ENCODE peak calls at places on chromosomes 12 and 14, in seven cellular contexts. One of them, this sample, is unnamed.
A peak's percentile ranks its signal among the peaks of the same experiment; 100 is the strongest.

GRCh38 chr12:88577537-88577936 is 2.7 kb downstream of the KITLG start:
- DNase-seq in fibroblast of the aortic adventitia: no peak
- DNase-seq in GM12865: no peak
- DNase-seq in thyroid gland: no peak
- DNase-seq in IMR-90: no peak
- DNase-seq in heart left ventricle: no peak
- DNase-seq in astrocyte of the spinal cord: peak; percentile 38
- DNase-seq in this sample: no peak

GRCh38 chr12:17592472-17592871 is 497.5 kb downstream of the RERGL start:
- DNase-seq in heart left ventricle: no peak
- DNase-seq in IMR-90: no peak
- DNase-seq in fibroblast of the aortic adventitia: no peak
- DNase-seq in GM12865: no peak
- DNase-seq in astrocyte of the spinal cord: no peak
- DNase-seq in thyroid gland: no peak
- DNase-seq in this sample: no peak

GRCh38 chr14:68884031-68885030 is 91.5 kb upstream of the ZFP36L1 start:
- DNase-seq in astrocyte of the spinal cord: peak; percentile 92
- DNase-seq in fibroblast of the aortic adventitia: peak; percentile 93
- DNase-seq in GM12865: peak; percentile 13
- DNase-seq in heart left ventricle: no peak
- DNase-seq in thyroid gland: no peak
- DNase-seq in IMR-90: peak; percentile 96
- DNase-seq in this sample: no peak

GRCh38 chr14:74619672-74620131 is 7.7 kb upstream of the LTBP2 start:
- DNase-seq in thyroid gland: peak; percentile 60
- DNase-seq in IMR-90: peak; percentile 98
- DNase-seq in astrocyte of the spinal cord: peak; percentile 98
- DNase-seq in fibroblast of the aortic adventitia: peak; percentile 99
- DNase-seq in GM12865: no peak
- DNase-seq in heart left ventricle: peak; percentile 86
- DNase-seq in this sample: no peak

GRCh38 chr12:67986632-67987031 is 2.6 kb upstream of the IFNG-AS1 start:
- DNase-seq in IMR-90: peak; percentile 15
- DNase-seq in fibroblast of the aortic adventitia: peak; percentile 34
- DNase-seq in GM12865: no peak
- DNase-seq in heart left ventricle: no peak
- DNase-seq in astrocyte of the spinal cord: no peak
- DNase-seq in thyroid gland: no peak
- DNase-seq in this sample: no peak

GRCh38 chr12:90969851-90970250 is 14.9 kb upstream of the CCER1 start:
- DNase-seq in IMR-90: no peak
- DNase-seq in astrocyte of the spinal cord: no peak
- DNase-seq in GM12865: no peak
- DNase-seq in thyroid gland: no peak
- DNase-seq in heart left ventricle: no peak
- DNase-seq in fibroblast of the aortic adventitia: no peak
- DNase-seq in this sample: no peak

GRCh38 chr12:109255377-109255776 is 53.7 kb downstream of the FOXN4 start:
- DNase-seq in IMR-90: peak; percentile 21
- DNase-seq in fibroblast of the aortic adventitia: peak; percentile 15
- DNase-seq in heart left ventricle: no peak
- DNase-seq in GM12865: peak; percentile 14
- DNase-seq in astrocyte of the spinal cord: no peak
- DNase-seq in thyroid gland: no peak
- DNase-seq in this sample: no peak

GRCh38 chr12:83461326-83461985 is 774.8 kb downstream of the TMTC2 start:
- DNase-seq in fibroblast of the aortic adventitia: no peak
- DNase-seq in thyroid gland: no peak
- DNase-seq in IMR-90: no peak
- DNase-seq in GM12865: no peak
- DNase-seq in astrocyte of the spinal cord: peak; percentile 65
- DNase-seq in heart left ventricle: no peak
- DNase-seq in this sample: no peak

GRCh38 chr12:50765325-50765911 is 1.5 kb downstream of the ATF1 start:
- DNase-seq in IMR-90: peak; percentile 56
- DNase-seq in astrocyte of the spinal cord: peak; percentile 61
- DNase-seq in thyroid gland: peak; percentile 33
- DNase-seq in fibroblast of the aortic adventitia: peak; percentile 60
- DNase-seq in heart left ventricle: no peak
- DNase-seq in GM12865: peak; percentile 76
- DNase-seq in this sample: peak; percentile 79

GRCh38 chr12:128871516-128871892 is 18.2 kb downstream of the GLT1D1 start:
- DNase-seq in astrocyte of the spinal cord: no peak
- DNase-seq in IMR-90: no peak
- DNase-seq in thyroid gland: no peak
- DNase-seq in GM12865: peak; percentile 29
- DNase-seq in heart left ventricle: no peak
- DNase-seq in fibroblast of the aortic adventitia: no peak
- DNase-seq in this sample: no peak

GRCh38 chr12:98002887-98003493 is 512.4 kb upstream of the TMPO start:
- DNase-seq in heart left ventricle: no peak
- DNase-seq in astrocyte of the spinal cord: peak; percentile 47
- DNase-seq in IMR-90: peak; percentile 1
- DNase-seq in thyroid gland: peak; percentile 63
- DNase-seq in GM12865: peak; percentile 62
- DNase-seq in fibroblast of the aortic adventitia: peak; percentile 1
- DNase-seq in this sample: peak; percentile 32

GRCh38 chr12:15163001-15163400 is 58.2 kb downstream of the RERG start:
- DNase-seq in heart left ventricle: no peak
- DNase-seq in IMR-90: no peak
- DNase-seq in fibroblast of the aortic adventitia: no peak
- DNase-seq in astrocyte of the spinal cord: no peak
- DNase-seq in GM12865: no peak
- DNase-seq in thyroid gland: no peak
- DNase-seq in this sample: no peak

GRCh38 chr14:94024549-94024948 is 1.6 kb upstream of the OTUB2 start:
- DNase-seq in IMR-90: no peak
- DNase-seq in thyroid gland: no peak
- DNase-seq in astrocyte of the spinal cord: no peak
- DNase-seq in heart left ventricle: no peak
- DNase-seq in fibroblast of the aortic adventitia: no peak
- DNase-seq in GM12865: no peak
- DNase-seq in this sample: no peak

GRCh38 chr14:33165144-33165925 is 226.7 kb downstream of the NPAS3 start:
- DNase-seq in GM12865: no peak
- DNase-seq in fibroblast of the aortic adventitia: no peak
- DNase-seq in heart left ventricle: no peak
- DNase-seq in thyroid gland: no peak
- DNase-seq in astrocyte of the spinal cord: peak; percentile 50
- DNase-seq in IMR-90: no peak
- DNase-seq in this sample: no peak

GRCh38 chr14:97380539-97380941 is 583.4 kb downstream of the VRK1 start:
- DNase-seq in astrocyte of the spinal cord: no peak
- DNase-seq in fibroblast of the aortic adventitia: no peak
- DNase-seq in GM12865: no peak
- DNase-seq in IMR-90: no peak
- DNase-seq in heart left ventricle: no peak
- DNase-seq in thyroid gland: no peak
- DNase-seq in this sample: no peak

GRCh38 chr12:23771230-23771949 is 178.1 kb downstream of the SOX5 start:
- DNase-seq in thyroid gland: peak; percentile 3
- DNase-seq in fibroblast of the aortic adventitia: peak; percentile 28
- DNase-seq in IMR-90: no peak
- DNase-seq in heart left ventricle: no peak
- DNase-seq in astrocyte of the spinal cord: peak; percentile 18
- DNase-seq in GM12865: no peak
- DNase-seq in this sample: no peak

GRCh38 chr14:92676031-92676430 is 72.4 kb downstream of the LGMN start:
- DNase-seq in astrocyte of the spinal cord: no peak
- DNase-seq in GM12865: peak; percentile 36
- DNase-seq in heart left ventricle: peak; percentile 69
- DNase-seq in thyroid gland: no peak
- DNase-seq in fibroblast of the aortic adventitia: no peak
- DNase-seq in IMR-90: no peak
- DNase-seq in this sample: no peak

GRCh38 chr14:29716150-29716549 is 211.5 kb downstream of the PRKD1 start:
- DNase-seq in heart left ventricle: no peak
- DNase-seq in GM12865: no peak
- DNase-seq in thyroid gland: no peak
- DNase-seq in IMR-90: peak; percentile 54
- DNase-seq in fibroblast of the aortic adventitia: peak; percentile 43
- DNase-seq in astrocyte of the spinal cord: no peak
- DNase-seq in this sample: no peak

GRCh38 chr14:35403085-35403396 is 1.5 kb downstream of the NFKBIA start:
- DNase-seq in IMR-90: peak; percentile 58
- DNase-seq in thyroid gland: peak; percentile 43
- DNase-seq in astrocyte of the spinal cord: peak; percentile 36
- DNase-seq in GM12865: peak; percentile 50
- DNase-seq in fibroblast of the aortic adventitia: peak; percentile 65
- DNase-seq in heart left ventricle: no peak
- DNase-seq in this sample: no peak

GRCh38 chr14:67722293-67722692 is 20.6 kb downstream of the RDH12 start:
- DNase-seq in fibroblast of the aortic adventitia: peak; percentile 81
- DNase-seq in astrocyte of the spinal cord: peak; percentile 27
- DNase-seq in heart left ventricle: peak; percentile 83
- DNase-seq in thyroid gland: peak; percentile 85
- DNase-seq in GM12865: no peak
- DNase-seq in IMR-90: peak; percentile 37
- DNase-seq in this sample: no peak

GRCh38 chr12:125220404-125221273 is 155.4 kb downstream of the AACS start:
- DNase-seq in thyroid gland: peak; percentile 5
- DNase-seq in GM12865: no peak
- DNase-seq in IMR-90: no peak
- DNase-seq in astrocyte of the spinal cord: peak; percentile 5
- DNase-seq in fibroblast of the aortic adventitia: peak; percentile 42
- DNase-seq in heart left ventricle: no peak
- DNase-seq in this sample: no peak

GRCh38 chr12:28611501-28611900 is 421.2 kb downstream of the CCDC91 start:
- DNase-seq in astrocyte of the spinal cord: no peak
- DNase-seq in thyroid gland: no peak
- DNase-seq in fibroblast of the aortic adventitia: no peak
- DNase-seq in IMR-90: no peak
- DNase-seq in GM12865: no peak
- DNase-seq in heart left ventricle: no peak
- DNase-seq in this sample: no peak

GRCh38 chr14:101560534-101561113 is 671 bp upstream of the DIO3 start:
- DNase-seq in astrocyte of the spinal cord: no peak
- DNase-seq in heart left ventricle: peak; percentile 55
- DNase-seq in GM12865: no peak
- DNase-seq in IMR-90: no peak
- DNase-seq in thyroid gland: no peak
- DNase-seq in fibroblast of the aortic adventitia: no peak
- DNase-seq in this sample: no peak

GRCh38 chr14:101561145-101561896 is at the start of gene DIO3:
- DNase-seq in fibroblast of the aortic adventitia: no peak
- DNase-seq in astrocyte of the spinal cord: no peak
- DNase-seq in IMR-90: no peak
- DNase-seq in heart left ventricle: peak; percentile 55
- DNase-seq in GM12865: no peak
- DNase-seq in thyroid gland: no peak
- DNase-seq in this sample: no peak

GRCh38 chr14:101559250-101559623 is 2.1 kb upstream of the DIO3 start:
- DNase-seq in GM12865: no peak
- DNase-seq in heart left ventricle: no peak
- DNase-seq in IMR-90: no peak
- DNase-seq in fibroblast of the aortic adventitia: no peak
- DNase-seq in astrocyte of the spinal cord: no peak
- DNase-seq in thyroid gland: no peak
- DNase-seq in this sample: no peak

GRCh38 chr14:101558739-101559240 is 2.5 kb upstream of the DIO3 start:
- DNase-seq in IMR-90: no peak
- DNase-seq in fibroblast of the aortic adventitia: no peak
- DNase-seq in heart left ventricle: peak; percentile 17
- DNase-seq in astrocyte of the spinal cord: no peak
- DNase-seq in GM12865: no peak
- DNase-seq in thyroid gland: no peak
- DNase-seq in this sample: no peak

GRCh38 chr14:101559624-101560533 is 1.4 kb upstream of the DIO3 start:
- DNase-seq in thyroid gland: no peak
- DNase-seq in fibroblast of the aortic adventitia: no peak
- DNase-seq in IMR-90: peak; percentile 3
- DNase-seq in heart left ventricle: peak; percentile 69
- DNase-seq in GM12865: no peak
- DNase-seq in astrocyte of the spinal cord: no peak
- DNase-seq in this sample: no peak
- TF ChIP-seq CTCF in thyroid gland: no peak
- TF ChIP-seq CTCF in fibroblast of the aortic adventitia: peak; percentile 7
- TF ChIP-seq CTCF in IMR-90: peak; percentile 15
- TF ChIP-seq CTCF in heart left ventricle: peak; percentile 12
- TF ChIP-seq CTCF in GM12865: no peak
- TF ChIP-seq CTCF in astrocyte of the spinal cord: no peak
- TF ChIP-seq CTCF in this sample: no peak

GRCh38 chr14:52951730-52952481 is 1.1 kb upstream of the FERMT2 start:
- DNase-seq in fibroblast of the aortic adventitia: peak; percentile 86
- DNase-seq in heart left ventricle: no peak
- DNase-seq in GM12865: peak; percentile 35
- DNase-seq in IMR-90: peak; percentile 80
- DNase-seq in thyroid gland: peak; percentile 63
- DNase-seq in astrocyte of the spinal cord: peak; percentile 86
- DNase-seq in this sample: peak; percentile 58
- TF ChIP-seq CTCF in fibroblast of the aortic adventitia: peak; percentile 69
- TF ChIP-seq CTCF in heart left ventricle: peak; percentile 61
- TF ChIP-seq CTCF in GM12865: peak; percentile 3
- TF ChIP-seq CTCF in IMR-90: peak; percentile 45
- TF ChIP-seq CTCF in thyroid gland: peak; percentile 71
- TF ChIP-seq CTCF in astrocyte of the spinal cord: peak; percentile 62
- TF ChIP-seq CTCF in this sample: no peak

GRCh38 chr12:114245555-114245954 is 160.4 kb downstream of the TBX5 start:
- DNase-seq in fibroblast of the aortic adventitia: no peak
- DNase-seq in GM12865: no peak
- DNase-seq in IMR-90: no peak
- DNase-seq in astrocyte of the spinal cord: no peak
- DNase-seq in thyroid gland: no peak
- DNase-seq in heart left ventricle: no peak
- DNase-seq in this sample: no peak
- TF ChIP-seq CTCF in fibroblast of the aortic adventitia: no peak
- TF ChIP-seq CTCF in GM12865: no peak
- TF ChIP-seq CTCF in IMR-90: no peak
- TF ChIP-seq CTCF in astrocyte of the spinal cord: no peak
- TF ChIP-seq CTCF in thyroid gland: no peak
- TF ChIP-seq CTCF in heart left ventricle: peak; percentile 35
- TF ChIP-seq CTCF in this sample: no peak

GRCh38 chr14:106549064-106549463 is 1022.7 kb downstream of the TMEM121 start:
- DNase-seq in heart left ventricle: no peak
- DNase-seq in thyroid gland: no peak
- DNase-seq in GM12865: no peak
- DNase-seq in astrocyte of the spinal cord: no peak
- DNase-seq in fibroblast of the aortic adventitia: no peak
- DNase-seq in IMR-90: no peak
- DNase-seq in this sample: no peak

GRCh38 chr14:106547735-106548550 is 1021.6 kb downstream of the TMEM121 start:
- DNase-seq in GM12865: no peak
- DNase-seq in IMR-90: no peak
- DNase-seq in fibroblast of the aortic adventitia: no peak
- DNase-seq in heart left ventricle: no peak
- DNase-seq in thyroid gland: no peak
- DNase-seq in astrocyte of the spinal cord: no peak
- DNase-seq in this sample: no peak

GRCh38 chr14:106556665-106557289 is 1030.4 kb downstream of the TMEM121 start:
- DNase-seq in thyroid gland: peak; percentile 5
- DNase-seq in GM12865: peak; percentile 55
- DNase-seq in fibroblast of the aortic adventitia: no peak
- DNase-seq in astrocyte of the spinal cord: no peak
- DNase-seq in heart left ventricle: no peak
- DNase-seq in IMR-90: no peak
- DNase-seq in this sample: peak; percentile 51

DNA sequence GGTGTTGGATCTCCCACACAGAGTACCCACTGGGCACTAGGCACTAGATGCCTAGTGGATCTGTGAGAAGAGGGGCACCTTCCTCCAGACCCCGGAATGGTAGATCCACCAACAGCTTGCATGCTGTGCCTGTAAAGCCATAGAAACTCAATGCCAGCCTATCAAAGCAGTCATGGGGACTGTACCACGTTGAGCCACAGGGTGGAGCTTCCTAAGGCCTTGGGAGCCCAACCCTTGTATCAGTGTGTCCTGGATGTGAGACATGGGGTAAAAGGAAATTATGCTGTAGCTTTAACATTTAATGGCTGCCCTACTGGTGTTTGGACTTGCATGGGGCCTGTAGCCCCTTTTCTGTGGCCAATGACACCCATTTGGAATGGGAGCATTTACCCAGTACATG is 1024.9 kb downstream of the TMEM121 start:
- DNase-seq in IMR-90: no peak
- DNase-seq in thyroid gland: no peak
- DNase-seq in astrocyte of the spinal cord: no peak
- DNase-seq in GM12865: no peak
- DNase-seq in heart left ventricle: no peak
- DNase-seq in fibroblast of the aortic adventitia: no peak
- DNase-seq in this sample: no peak
- TF ChIP-seq CTCF in IMR-90: no peak
- TF ChIP-seq CTCF in thyroid gland: no peak
- TF ChIP-seq CTCF in astrocyte of the spinal cord: no peak
- TF ChIP-seq CTCF in GM12865: no peak
- TF ChIP-seq CTCF in heart left ventricle: no peak
- TF ChIP-seq CTCF in fibroblast of the aortic adventitia: no peak
- TF ChIP-seq CTCF in this sample: no peak

This sample was measured in GM20000.